ENCODE peak calls at places on chromosomes 16 and 17, in ten cellular contexts. E, N, V, X, W, M, C, A, K and F are unnamed samples.

GRCh38 chr17:75078097-75079022 is 9.4 kb upstream of the SLC16A5 start:
- DNase-seq in K (peak; percentile 74), X (peak; percentile 29), A (peak; percentile 69), C (peak; percentile 84), N (peak; percentile 96), W (no peak), M (peak; percentile 92), V (no peak), E (no peak), F (no peak)

GRCh38 chr17:58302919-58303551 is 22.3 kb upstream of the MPO start:
- DNase-seq in A (no peak), V (no peak), W (no peak), E (no peak), M (no peak), X (no peak), N (no peak), K (no peak), C (no peak), F (no peak)

GRCh38 chr16:31385680-31386079 is 7.5 kb upstream of the ITGAD start:
- DNase-seq in M (no peak), C (no peak), X (no peak), A (peak; percentile 15), E (no peak), V (no peak), K (no peak), N (peak; percentile 38), W (no peak), F (no peak)

GRCh38 chr17:10754109-10754508 is 24.3 kb upstream of the TMEM220 start:
- DNase-seq in K (no peak), E (peak; percentile 91), N (peak; percentile 52), C (no peak), A (peak; percentile 51), M (peak; percentile 39), X (peak; percentile 59), W (peak; percentile 76), V (peak; percentile 39), F (peak; percentile 14)

GRCh38 chr17:4162366-4162765 is 19.4 kb downstream of the CYB5D2 start:
- DNase-seq in K (no peak), V (no peak), E (no peak), A (no peak), X (no peak), W (no peak), C (no peak), N (no peak), M (no peak), F (no peak)

GRCh38 chr16:71626018-71626857 is at the start of gene MARVELD3:
- DNase-seq in K (no peak), V (peak; percentile 46), N (peak; percentile 81), C (no peak), W (peak; percentile 51), M (peak; percentile 14), E (peak; percentile 94), A (peak; percentile 76), X (no peak), F (peak; percentile 78)

GRCh38 chr16:77434365-77435239 is at the start of gene ADAMTS18:
- DNase-seq in M (no peak), V (no peak), C (no peak), E (peak; percentile 72), X (no peak), K (no peak), W (peak; percentile 73), N (no peak), A (no peak), F (no peak)

GRCh38 chr17:29124931-29125270 is 55.3 kb downstream of the MYO18A start:
- DNase-seq in V (no peak), M (no peak), E (no peak), W (no peak), A (no peak), X (no peak), C (peak; percentile 26), N (peak; percentile 57), K (no peak), F (no peak)

GRCh38 chr17:76584427-76585047 is 1.1 kb downstream of the ST6GALNAC2 start:
- DNase-seq in C (peak; percentile 18), K (no peak), E (peak; percentile 76), M (no peak), N (no peak), X (no peak), W (peak; percentile 60), V (no peak), A (no peak), F (no peak)
- TF ChIP-seq EZH2 in C (no peak), K (no peak), E (peak; percentile 62), M (no peak), N (no peak), X (no peak), W (no peak), V (no peak), A (no peak), F (no peak)

GRCh38 chr17:69489303-69489702 is 74.8 kb downstream of the MAP2K6 start:
- DNase-seq in C (no peak), X (no peak), N (no peak), A (no peak), E (no peak), M (no peak), W (no peak), K (no peak), V (no peak), F (no peak)

GRCh38 chr17:69485126-69485724 is 70.7 kb downstream of the MAP2K6 start:
- DNase-seq in A (no peak), C (no peak), X (no peak), K (no peak), W (no peak), N (no peak), E (no peak), V (no peak), M (peak; percentile 28), F (no peak)

GRCh38 chr17:69486779-69487637 is 72.5 kb downstream of the MAP2K6 start:
- DNase-seq in K (no peak), X (no peak), A (no peak), W (no peak), E (no peak), M (no peak), N (no peak), V (no peak), C (no peak), F (no peak)

GRCh38 chr17:69480197-69480596 is 65.7 kb downstream of the MAP2K6 start:
- DNase-seq in E (no peak), N (no peak), K (no peak), V (no peak), C (no peak), A (no peak), X (no peak), W (no peak), M (no peak), F (no peak)

DNA sequence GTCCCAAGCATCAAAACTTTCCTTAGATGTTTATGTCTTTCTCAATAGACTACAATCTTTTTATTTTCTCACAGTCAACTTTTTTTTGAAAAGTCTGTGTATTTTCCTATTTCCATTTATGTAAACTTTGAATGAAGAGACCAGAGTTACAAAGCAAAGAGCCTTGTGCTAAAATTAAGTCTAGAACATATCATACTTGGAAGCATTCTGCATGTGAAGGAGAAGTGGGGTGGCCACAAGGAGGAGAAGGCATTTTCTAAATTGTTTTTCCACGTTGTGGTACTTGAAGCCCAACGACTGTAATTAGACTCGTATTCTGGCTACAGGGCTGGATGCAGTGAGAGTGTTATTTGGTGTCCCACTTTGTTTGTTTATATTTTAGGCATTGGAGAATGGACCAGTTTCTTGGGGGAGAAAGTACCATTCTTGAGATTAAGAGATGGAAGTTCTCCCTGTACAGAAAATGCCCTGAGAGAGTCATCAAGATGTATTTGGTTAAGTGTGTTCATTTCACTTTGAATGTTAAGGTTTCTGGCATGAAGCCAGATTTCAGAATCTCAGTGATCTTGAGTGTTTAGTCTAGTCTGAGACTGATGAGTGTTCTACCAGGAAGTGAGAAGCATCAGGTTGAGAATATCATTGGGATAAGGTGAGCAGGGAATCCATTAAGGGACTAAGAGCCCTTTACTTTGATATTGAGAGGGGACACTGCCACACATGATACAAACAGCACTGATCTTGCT is 71.6 kb downstream of the MAP2K6 start:
- DNase-seq in K (peak; percentile 38), N (no peak), A (no peak), W (no peak), X (no peak), E (no peak), V (no peak), M (peak; percentile 8), C (peak; percentile 62), F (no peak)
- TF ChIP-seq EZH2 in K (no peak), N (no peak), A (no peak), W (no peak), X (no peak), E (no peak), V (no peak), M (no peak), C (no peak), F (no peak)

GRCh38 chr17:45783593-45784292 is 377 bp upstream of the CRHR1 start:
- DNase-seq in M (no peak), A (no peak), E (peak; percentile 88), V (no peak), N (no peak), X (peak; percentile 33), W (peak; percentile 86), K (no peak), C (no peak), F (no peak)
- TF ChIP-seq EZH2 in M (peak; percentile 89), A (no peak), E (peak; percentile 6), V (peak; percentile 88), N (peak; percentile 95), X (no peak), W (peak; percentile 19), K (peak; percentile 97), C (peak; percentile 88), F (no peak)

DNA sequence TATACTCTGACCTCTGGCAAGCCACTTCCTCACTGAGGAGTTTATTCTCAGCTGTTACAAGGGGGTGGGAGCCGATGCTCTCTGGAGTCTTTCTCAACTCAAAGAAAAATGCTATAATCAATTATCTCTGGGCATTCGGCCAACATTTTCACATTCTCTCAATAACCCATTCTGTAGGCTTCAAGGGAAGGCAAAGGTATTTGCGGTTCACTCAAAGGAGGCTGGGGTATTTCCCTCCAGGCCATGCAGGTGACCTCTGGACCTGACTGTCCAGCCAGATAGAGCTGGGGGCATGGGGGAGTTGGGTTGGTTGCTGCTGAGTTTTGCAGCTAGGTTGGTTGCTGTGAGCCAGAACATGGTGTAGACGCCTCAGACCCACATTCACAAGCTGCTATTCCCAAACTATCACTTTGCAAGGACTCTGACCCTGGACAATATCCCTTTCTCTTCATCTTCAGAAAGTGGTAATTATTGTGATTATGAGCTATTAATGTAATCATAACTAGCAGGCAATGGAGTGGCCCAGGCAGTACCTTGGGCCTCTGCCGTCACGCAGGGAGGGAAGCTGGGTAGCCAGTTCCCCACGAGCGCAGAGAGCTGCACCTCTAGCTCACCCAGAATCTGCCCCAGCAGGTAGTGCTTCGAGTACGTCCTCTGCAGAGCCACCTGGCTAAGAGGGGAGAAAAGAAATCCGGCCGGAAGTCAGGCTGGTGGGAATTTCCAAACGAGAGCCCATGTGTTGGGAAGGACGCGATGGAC is 42.1 kb downstream of the AIPL1 start:
- DNase-seq in W (no peak), E (peak; percentile 34), M (no peak), V (peak; percentile 94), K (peak; percentile 38), N (no peak), C (peak; percentile 46), X (peak; percentile 46), A (no peak), F (no peak)
- TF ChIP-seq EZH2 in W (no peak), E (no peak), M (no peak), V (no peak), K (no peak), N (no peak), C (no peak), X (no peak), A (no peak), F (no peak)